ENCODE peak calls at places on chromosomes 2 and 18, in nine cellular contexts. S is transverse colon, B is lower leg skin, R is foreskin fibroblast, P is ascending aorta, C is AG09309, Z is tibial artery, O is PC-9, K is cardiac muscle cell. L is an unnamed sample.

GRCh38 chr18:66156946-66157687 is 406.3 kb downstream of the CDH7 start:
- DNase-seq in K (no peak), C (no peak), Z (no peak), O (no peak), B (no peak), R (no peak), S (no peak), P (no peak), L (no peak)

GRCh38 chr2:63066265-63066664 is 15.6 kb downstream of the OTX1 start:
- DNase-seq in Z (no peak), K (no peak), C (no peak), S (no peak), R (no peak), O (no peak), P (no peak), B (no peak), L (no peak)

GRCh38 chr2:158716091-158716815 is 78.9 kb upstream of the DAPL1 start:
- DNase-seq in P (no peak), B (peak), Z (no peak), C (no peak), O (no peak), K (no peak), R (peak), S (no peak), L (peak)

GRCh38 chr2:178082646-178083045 is 10.1 kb upstream of the PDE11A start:
- DNase-seq in P (no peak), O (no peak), B (no peak), Z (no peak), K (no peak), S (no peak), C (no peak), R (no peak), L (no peak)

GRCh38 chr2:224359569-224359968 is 42.3 kb downstream of the FAM124B start:
- DNase-seq in Z (no peak), R (peak), B (no peak), O (no peak), P (no peak), S (no peak), C (no peak), K (peak), L (no peak)

GRCh38 chr18:39448942-39449341 is 1883.3 kb upstream of the CELF4 start:
- DNase-seq in P (no peak), O (no peak), K (no peak), S (no peak), Z (no peak), C (no peak), B (no peak), R (peak), L (no peak)

GRCh38 chr2:111919794-111920608 is 21.6 kb downstream of the MERTK start:
- DNase-seq in S (peak), Z (peak), P (peak), O (peak), B (peak), C (no peak), R (peak), K (no peak), L (no peak)

GRCh38 chr18:42752921-42753320 is 362.6 kb downstream of the RIT2 start:
- DNase-seq in K (no peak), B (no peak), C (no peak), R (no peak), P (no peak), S (no peak), O (no peak), Z (no peak), L (no peak)

GRCh38 chr18:79685281-79685680 is 5.7 kb downstream of the CTDP1 start:
- DNase-seq in S (no peak), C (no peak), B (peak), O (no peak), Z (no peak), P (no peak), R (no peak), K (no peak), L (no peak)

GRCh38 chr2:186456941-186457340 is 29.1 kb upstream of the ZC3H15 start:
- DNase-seq in C (peak), S (no peak), O (no peak), B (no peak), P (no peak), R (peak), Z (no peak), K (no peak), L (peak)

GRCh38 chr2:3263487-3263886 is 114.1 kb downstream of the EIPR1 start:
- DNase-seq in K (no peak), S (no peak), C (no peak), P (no peak), B (no peak), R (no peak), Z (no peak), O (no peak), L (no peak)

GRCh38 chr18:56823986-56824385 is 172.8 kb downstream of the WDR7 start:
- DNase-seq in C (no peak), O (no peak), R (peak), Z (no peak), B (no peak), S (no peak), K (no peak), P (no peak), L (no peak)

GRCh38 chr2:162063899-162064298 is 10.1 kb downstream of the DPP4 start:
- DNase-seq in B (no peak), K (no peak), O (no peak), R (no peak), S (no peak), P (no peak), C (no peak), Z (no peak), L (no peak)

GRCh38 chr2:128644745-128645256 is 326.1 kb upstream of the HS6ST1 start:
- DNase-seq in R (no peak), C (no peak), P (no peak), O (no peak), S (no peak), K (peak), Z (no peak), B (peak), L (no peak)

GRCh38 chr2:31297751-31298150 is 63.8 kb downstream of the EHD3 start:
- DNase-seq in R (peak), C (no peak), S (no peak), K (no peak), P (no peak), O (no peak), Z (no peak), B (no peak), L (no peak)

GRCh38 chr2:111247491-111247890 is 126.8 kb downstream of the BCL2L11 start:
- DNase-seq in Z (no peak), C (no peak), O (no peak), K (no peak), P (no peak), S (no peak), R (no peak), B (no peak), L (no peak)

GRCh38 chr2:191462370-191462769 is 215.6 kb upstream of the NABP1 start:
- DNase-seq in R (no peak), Z (no peak), P (no peak), S (peak), O (no peak), K (no peak), C (no peak), B (no peak), L (no peak)

GRCh38 chr18:74310411-74310810 is 5.2 kb upstream of the C18orf63 start:
- DNase-seq in S (no peak), R (peak), B (no peak), C (no peak), K (no peak), Z (no peak), O (no peak), P (no peak), L (no peak)

GRCh38 chr2:105789745-105790466 is 45.2 kb downstream of the NCK2 start:
- DNase-seq in S (peak), Z (peak), C (no peak), R (peak), O (no peak), B (peak), K (no peak), P (peak), L (peak)

GRCh38 chr18:48310999-48311398 is 98.2 kb downstream of the ZBTB7C start:
- DNase-seq in P (no peak), O (no peak), K (no peak), B (no peak), S (no peak), Z (no peak), C (no peak), R (no peak), L (no peak)

GRCh38 chr2:99127999-99128398 is 13.5 kb upstream of the C2orf15 start:
- DNase-seq in C (no peak), O (no peak), K (no peak), B (no peak), R (no peak), S (no peak), Z (no peak), P (no peak), L (no peak)

GRCh38 chr18:44830551-44830950 is 149.9 kb downstream of the SETBP1 start:
- DNase-seq in R (no peak), C (no peak), S (no peak), Z (no peak), O (no peak), P (no peak), B (no peak), K (no peak), L (no peak)

GRCh38 chr2:21175895-21176646 is 52.3 kb downstream of the TDRD15 start:
- DNase-seq in Z (no peak), B (no peak), C (no peak), O (no peak), K (peak), S (no peak), R (no peak), P (no peak), L (no peak)

GRCh38 chr2:118989481-118989880 is 47.5 kb downstream of the MARCO start:
- DNase-seq in O (no peak), C (no peak), B (no peak), R (no peak), Z (no peak), P (no peak), S (no peak), K (no peak), L (no peak)

GRCh38 chr18:69401475-69402218 is 959 bp downstream of the DOK6 start:
- DNase-seq in P (no peak), B (peak), K (peak), O (no peak), Z (no peak), C (no peak), R (peak), S (no peak), L (no peak)

GRCh38 chr18:8188196-8188595 is 421.0 kb upstream of the RAB12 start:
- DNase-seq in Z (no peak), C (no peak), K (no peak), O (no peak), P (no peak), B (no peak), S (no peak), R (peak), L (no peak)

GRCh38 chr2:14615701-14616100 is 16.8 kb upstream of the LRATD1 start:
- DNase-seq in S (no peak), C (no peak), K (no peak), Z (no peak), R (no peak), O (no peak), P (no peak), B (no peak), L (no peak)

GRCh38 chr2:181810823-181811695 is 80.5 kb upstream of the ITPRID2 start:
- DNase-seq in S (peak), Z (no peak), R (peak), O (peak), K (no peak), C (peak), P (no peak), B (no peak), L (peak)

GRCh38 chr18:273525-273924 is 5.7 kb upstream of the THOC1 start:
- DNase-seq in P (no peak), Z (no peak), B (no peak), O (no peak), C (no peak), R (no peak), S (no peak), K (no peak), L (no peak)

GRCh38 chr2:127176371-127177311 is 43.5 kb downstream of the CYP27C1 start:
- DNase-seq in Z (peak), O (no peak), C (peak), B (peak), S (peak), K (no peak), P (no peak), R (peak), L (no peak)

GRCh38 chr2:226766352-226767055 is 33.1 kb downstream of the IRS1 start:
- DNase-seq in P (no peak), K (no peak), Z (no peak), O (no peak), C (no peak), R (peak), S (no peak), B (no peak), L (no peak)

GRCh38 chr2:29009270-29009669 is 28.2 kb downstream of the TOGARAM2 start:
- DNase-seq in R (no peak), S (no peak), Z (no peak), O (no peak), B (no peak), P (no peak), K (no peak), C (no peak), L (no peak)

GRCh38 chr18:44835555-44836156 is 155.0 kb downstream of the SETBP1 start:
- DNase-seq in P (no peak), Z (peak), B (no peak), K (no peak), S (no peak), C (no peak), R (peak), O (no peak), L (no peak)

GRCh38 chr2:239014458-239014857 is 166.6 kb downstream of the TWIST2 start:
- DNase-seq in O (no peak), Z (peak), C (no peak), B (peak), P (no peak), S (no peak), K (no peak), R (no peak), L (no peak)

GRCh38 chr2:225779829-225780228 is 380.3 kb downstream of the NYAP2 start:
- DNase-seq in C (no peak), Z (peak), S (no peak), B (no peak), R (no peak), P (no peak), K (no peak), O (no peak), L (no peak)

GRCh38 chr2:86445436-86445835 is 4.3 kb downstream of the KDM3A start:
- DNase-seq in R (no peak), C (no peak), B (no peak), O (no peak), P (no peak), K (no peak), S (no peak), Z (no peak), L (no peak)

GRCh38 chr2:149456285-149456684 is 125.9 kb downstream of the LYPD6 start:
- DNase-seq in S (no peak), Z (no peak), B (no peak), K (no peak), O (no peak), C (no peak), P (no peak), R (no peak), L (no peak)

GRCh38 chr18:33578371-33579146 is 540 bp downstream of the ASXL3 start:
- DNase-seq in S (peak), R (peak), B (peak), Z (peak), K (peak), O (no peak), P (no peak), C (no peak), L (no peak)

GRCh38 chr2:37679072-37679695 is 7.7 kb upstream of the CDC42EP3 start:
- DNase-seq in Z (no peak), C (no peak), S (no peak), R (no peak), P (no peak), K (no peak), B (no peak), O (no peak), L (no peak)

GRCh38 chr2:109174626-109175349 is 45.8 kb downstream of the SH3RF3 start:
- DNase-seq in O (no peak), S (no peak), K (no peak), C (no peak), P (no peak), Z (no peak), R (no peak), B (peak), L (no peak)

GRCh38 chr18:13264091-13264777 is 45.7 kb downstream of the LDLRAD4 start:
- DNase-seq in P (no peak), S (no peak), O (no peak), K (no peak), B (peak), C (no peak), Z (no peak), R (no peak), L (no peak)

GRCh38 chr18:13267517-13267916 is 49.0 kb downstream of the LDLRAD4 start:
- DNase-seq in S (no peak), K (no peak), C (no peak), Z (no peak), O (peak), R (no peak), B (peak), P (no peak), L (peak)

GRCh38 chr18:13266208-13267100 is 47.9 kb downstream of the LDLRAD4 start:
- DNase-seq in K (no peak), C (no peak), P (no peak), O (peak), Z (peak), S (no peak), R (no peak), B (peak), L (no peak)

GRCh38 chr18:13264986-13265900 is 46.7 kb downstream of the LDLRAD4 start:
- DNase-seq in R (no peak), S (no peak), K (no peak), C (no peak), B (peak), P (no peak), Z (no peak), O (no peak), L (no peak)

GRCh38 chr18:13265901-13266207 is 47.3 kb downstream of the LDLRAD4 start:
- DNase-seq in B (no peak), Z (no peak), O (no peak), S (no peak), R (no peak), P (no peak), C (no peak), K (no peak), L (no peak)
- H3K4me3 ChIP-seq in B (no peak), Z (no peak), O (no peak), S (no peak), R (no peak), P (no peak), C (no peak), K (no peak), L (no peak)

DNA sequence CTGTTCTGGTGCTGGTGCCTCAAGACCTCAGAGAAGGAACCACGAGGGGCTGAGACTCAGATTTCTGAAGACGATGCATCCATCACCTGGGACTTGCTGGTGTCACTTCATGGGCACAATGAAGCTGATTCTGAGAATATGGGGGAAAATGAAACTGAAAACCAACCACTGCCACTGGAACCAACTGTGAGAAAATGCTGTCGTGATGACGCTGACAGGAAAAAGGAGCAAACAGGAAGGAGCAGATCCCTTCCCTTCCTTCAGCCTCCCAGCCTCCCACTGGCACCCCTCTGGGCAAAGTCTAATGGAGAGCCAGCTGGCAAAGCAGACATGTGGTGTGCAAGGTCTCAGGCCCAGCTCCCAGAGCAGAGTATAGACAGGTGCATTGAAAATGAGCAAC is 109.7 kb downstream of the FOXI3 start:
- DNase-seq in C (no peak), O (no peak), P (no peak), R (no peak), B (peak), Z (no peak), S (no peak), K (no peak), L (no peak)
- TF ChIP-seq CTCF in C (no peak), O (no peak), P (no peak), R (no peak), B (no peak), Z (no peak), S (no peak), K (no peak), L (no peak)

DNA sequence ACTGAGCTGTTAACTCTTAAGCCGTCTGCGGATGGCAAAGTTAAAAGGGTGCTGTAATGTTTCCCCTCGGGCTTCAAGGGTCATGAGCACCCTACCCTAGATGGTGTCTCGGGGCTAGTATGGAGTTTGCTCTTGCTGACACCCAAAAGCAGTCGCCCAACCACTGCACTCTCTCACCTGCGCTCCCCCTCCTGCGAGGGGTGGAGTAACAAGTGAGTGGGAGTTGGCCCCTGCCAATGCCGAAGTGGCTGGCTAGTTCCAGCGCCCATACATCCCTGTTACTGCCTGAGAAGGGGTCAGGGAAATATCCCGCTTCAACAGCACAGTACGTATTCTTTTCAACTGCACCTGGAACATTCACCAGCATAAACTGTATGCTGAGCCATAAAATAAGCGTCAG is 47.5 kb downstream of the FAM117B start:
- DNase-seq in O (no peak), B (no peak), C (no peak), Z (no peak), K (no peak), P (no peak), S (no peak), R (no peak), L (no peak)
- H3K4me3 ChIP-seq in O (no peak), B (no peak), C (no peak), Z (no peak), K (no peak), P (no peak), S (no peak), R (no peak), L (no peak)

DNA sequence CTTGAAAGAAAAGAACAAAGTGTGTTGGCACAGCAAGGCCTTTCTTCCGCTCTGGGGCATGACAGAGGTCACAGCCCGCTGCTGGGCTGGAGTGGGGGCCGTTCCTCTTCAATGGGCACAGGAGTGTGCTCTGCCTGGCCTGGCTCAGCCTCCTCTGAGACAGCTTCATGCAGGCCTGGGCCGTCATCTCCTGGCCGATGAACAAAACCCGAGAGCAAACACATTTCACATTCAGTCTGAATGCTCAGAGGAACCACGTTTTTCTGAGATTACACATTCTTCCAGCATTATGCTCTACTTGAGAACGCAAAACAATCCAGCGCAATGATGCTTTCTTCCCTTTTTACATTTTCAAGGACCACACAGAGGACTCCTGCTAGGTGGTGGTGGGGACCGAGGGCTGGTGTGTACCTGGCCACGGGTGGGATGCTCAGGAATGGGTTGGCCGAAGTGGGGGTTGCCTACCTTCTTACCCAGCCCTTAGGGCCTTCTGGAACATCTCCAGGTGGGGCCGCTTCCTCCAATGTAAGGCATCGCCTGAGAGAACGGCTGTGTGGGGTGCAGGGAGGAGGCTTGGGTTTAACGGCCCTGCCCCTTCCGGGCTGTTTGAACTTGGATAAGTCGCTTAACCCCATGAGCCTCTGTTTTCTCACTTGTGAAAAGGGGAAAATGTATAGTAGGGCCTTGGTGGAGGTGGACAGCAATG is 34.8 kb downstream of the EMILIN2 start:
- DNase-seq in B (peak), K (no peak), R (peak), Z (peak), S (peak), O (no peak), C (peak), P (no peak), L (no peak)
- TF ChIP-seq CTCF in B (no peak), K (peak), R (peak), Z (no peak), S (no peak), O (no peak), C (peak), P (peak), L (no peak)

L was measured in retinal pigment epithelial cell.